ENCODE peak calls at places on chromosomes 5 and 9, in eight cellular contexts. J is GM10248; G is amniotic stem cell; W is stimulated activated CD4-positive, alpha-beta T cell treated with anti-CD3 and anti-CD28 coated beads, Interleukin-15, amount 100 ng/mL, for 1 hour; D is cardiac muscle cell; L is left lung; O is effector memory CD4-positive, alpha-beta T cell; B is CD8-positive, alpha-beta memory T cell. C is an unnamed sample.

GRCh38 chr5:1769017-1769640 is 30.5 kb downstream of the MRPL36 start:
- DNase-seq in G (no peak), W (no peak), B (no peak), J (no peak), D (no peak), O (no peak), L (no peak), C (no peak)

GRCh38 chr5:130335116-130335515 is 430.9 kb downstream of the CHSY3 start:
- DNase-seq in J (no peak), G (peak), B (no peak), L (no peak), D (peak), O (no peak), W (no peak), C (no peak)

GRCh38 chr9:33800886-33801285 is 5.5 kb downstream of the PRSS3 start:
- DNase-seq in O (no peak), W (no peak), J (no peak), G (no peak), B (no peak), L (no peak), D (no peak), C (no peak)

GRCh38 chr9:18014556-18014955 is 435.7 kb downstream of the SH3GL2 start:
- DNase-seq in G (no peak), O (no peak), L (no peak), B (no peak), W (no peak), D (peak), J (no peak), C (no peak)

GRCh38 chr9:122827759-122828090 is 663 bp downstream of the PDCL start:
- DNase-seq in J (no peak), L (no peak), G (no peak), B (no peak), W (no peak), O (no peak), D (peak), C (no peak)

GRCh38 chr5:175253597-175253996 is 190.4 kb downstream of the DRD1 start:
- DNase-seq in B (no peak), O (no peak), G (no peak), D (no peak), L (no peak), W (no peak), J (no peak), C (no peak)

GRCh38 chr5:150007050-150007449 is 6.5 kb downstream of the HMGXB3 start:
- DNase-seq in O (no peak), G (no peak), L (no peak), B (no peak), W (no peak), D (no peak), J (no peak), C (no peak)

GRCh38 chr5:105752801-105753200 is 1917.9 kb downstream of the EFNA5 start:
- DNase-seq in O (no peak), L (no peak), D (no peak), B (no peak), J (no peak), G (no peak), W (no peak), C (no peak)

GRCh38 chr5:141617128-141617527 is 1.7 kb downstream of the DIAPH1 start:
- DNase-seq in L (no peak), B (no peak), W (no peak), O (no peak), D (peak), J (no peak), G (no peak), C (no peak)

GRCh38 chr9:83986765-83987401 is 6.3 kb downstream of the RMI1 start:
- DNase-seq in B (no peak), D (no peak), L (no peak), J (no peak), G (no peak), W (no peak), O (no peak), C (no peak)

GRCh38 chr5:17314907-17315471 is 97.6 kb downstream of the BASP1 start:
- DNase-seq in J (no peak), B (no peak), D (peak), W (no peak), G (no peak), L (no peak), O (no peak), C (no peak)

GRCh38 chr5:126591549-126591948 is 3.5 kb downstream of the ALDH7A1 start:
- DNase-seq in W (no peak), O (no peak), J (no peak), B (no peak), G (no peak), D (no peak), L (no peak), C (no peak)

GRCh38 chr9:98477884-98478283 is 222.4 kb upstream of the TBC1D2 start:
- DNase-seq in B (no peak), G (no peak), O (no peak), L (no peak), D (no peak), J (no peak), W (no peak), C (no peak)

GRCh38 chr9:36971935-36972488 is 62.1 kb downstream of the PAX5 start:
- DNase-seq in L (no peak), G (no peak), J (no peak), B (no peak), W (no peak), O (no peak), D (no peak), C (no peak)

GRCh38 chr5:73896117-73896516 is 270.1 kb downstream of the ARHGEF28 start:
- DNase-seq in B (no peak), L (no peak), J (no peak), W (no peak), D (no peak), O (no peak), G (no peak), C (no peak)

GRCh38 chr9:114363424-114363823 is 24.4 kb downstream of the AKNA start:
- DNase-seq in G (no peak), O (peak), J (no peak), W (no peak), D (no peak), B (no peak), L (no peak), C (no peak)

GRCh38 chr9:131845286-131846011 is 105.6 kb upstream of the RAPGEF1 start:
- DNase-seq in D (no peak), W (no peak), G (no peak), J (no peak), O (no peak), L (no peak), B (no peak), C (no peak)

GRCh38 chr5:173839117-173839713 is 48.9 kb upstream of the CPEB4 start:
- DNase-seq in D (no peak), J (no peak), W (no peak), O (no peak), L (no peak), B (no peak), G (no peak), C (no peak)

GRCh38 chr5:176732736-176733585 is 77.4 kb upstream of the UNC5A start:
- DNase-seq in L (peak), W (no peak), O (no peak), D (no peak), J (no peak), G (no peak), B (no peak), C (no peak)

GRCh38 chr5:83209963-83210362 is 132.6 kb downstream of the XRCC4 start:
- DNase-seq in B (no peak), W (no peak), O (no peak), G (no peak), D (no peak), L (no peak), J (no peak), C (no peak)

GRCh38 chr5:142618125-142618524 is 67.8 kb downstream of the FGF1 start:
- DNase-seq in W (no peak), B (no peak), L (no peak), G (no peak), J (no peak), D (peak), O (no peak), C (no peak)

GRCh38 chr9:131673068-131673467 is 66.8 kb downstream of the RAPGEF1 start:
- DNase-seq in B (no peak), L (no peak), J (no peak), D (no peak), O (no peak), W (no peak), G (no peak), C (no peak)

GRCh38 chr5:135715267-135716050 is 119.0 kb upstream of the SLC25A48 start:
- DNase-seq in D (no peak), G (no peak), J (no peak), L (no peak), W (no peak), B (no peak), O (no peak), C (no peak)

GRCh38 chr9:127047971-127048370 is 74.5 kb downstream of the ANGPTL2 start:
- DNase-seq in B (no peak), W (no peak), O (no peak), L (no peak), J (no peak), G (no peak), D (no peak), C (no peak)

GRCh38 chr5:72440207-72440638 is 67.0 kb downstream of the ZNF366 start:
- DNase-seq in O (no peak), G (no peak), J (peak), W (no peak), L (no peak), B (no peak), D (no peak), C (no peak)

GRCh38 chr9:86322973-86323644 is 31.1 kb downstream of the TUT7 start:
- DNase-seq in B (no peak), O (no peak), D (peak), L (no peak), J (no peak), W (no peak), G (no peak), C (no peak)

GRCh38 chr5:32538031-32538547 is 47.3 kb upstream of the SUB1 start:
- DNase-seq in D (peak), W (peak), J (peak), G (no peak), O (peak), B (peak), L (no peak), C (no peak)

GRCh38 chr9:88692837-88693236 is 157.9 kb downstream of the NXNL2 start:
- DNase-seq in B (no peak), L (no peak), W (no peak), D (no peak), J (no peak), O (no peak), G (no peak), C (no peak)

GRCh38 chr9:126336350-126337335 is 10.0 kb downstream of the MVB12B start:
- DNase-seq in W (no peak), B (no peak), L (no peak), J (peak), O (no peak), G (no peak), D (no peak), C (no peak)

GRCh38 chr5:3600106-3600997 is 4.7 kb downstream of the IRX1 start:
- DNase-seq in J (no peak), G (no peak), O (no peak), L (no peak), W (no peak), B (no peak), D (no peak), C (no peak)

GRCh38 chr9:114619205-114619758 is 8.2 kb downstream of the TMEM268 start:
- DNase-seq in L (peak), B (no peak), D (no peak), O (no peak), W (no peak), J (peak), G (no peak), C (no peak)

GRCh38 chr9:125431741-125432271 is 170.2 kb downstream of the GAPVD1 start:
- DNase-seq in O (no peak), L (no peak), D (no peak), J (no peak), B (no peak), W (no peak), G (no peak), C (no peak)

GRCh38 chr5:125451622-125452021 is 705.2 kb upstream of the ZNF608 start:
- DNase-seq in W (no peak), G (no peak), J (no peak), O (no peak), D (no peak), L (no peak), B (no peak), C (no peak)

GRCh38 chr5:135462304-135462703 is 10.2 kb upstream of the TIFAB start:
- DNase-seq in G (no peak), L (no peak), J (peak), O (peak), W (peak), D (peak), B (peak), C (no peak)

C was measured in AG04449.